ENCODE peak calls at places on chromosomes 16 and 17, in nine cellular contexts. B is heart left ventricle, K is D721Med, Q is body of pancreas, H is GM06990, M is GM20000, V is HepG2, O is foreskin fibroblast, S is WTC11. X is an unnamed sample.

GRCh38 chr16:84065536-84066132 is 23.0 kb upstream of the SLC38A8 start:
- DNase-seq in B (no peak), K (no peak), Q (peak), H (no peak), M (peak), V (peak), O (peak), S (peak), X (peak)

GRCh38 chr16:27651299-27651698 is 101.4 kb downstream of the KATNIP start:
- DNase-seq in B (no peak), K (no peak), Q (no peak), H (no peak), M (no peak), V (no peak), O (no peak), S (no peak), X (no peak)

GRCh38 chr16:13945734-13946490 is 26.0 kb downstream of the ERCC4 start:
- DNase-seq in B (no peak), K (no peak), Q (no peak), H (no peak), M (no peak), V (peak), O (no peak), S (no peak), X (no peak)

GRCh38 chr17:39781028-39781800 is 43.5 kb downstream of the GRB7 start:
- DNase-seq in B (no peak), K (no peak), Q (no peak), H (no peak), M (no peak), V (no peak), O (no peak), S (no peak), X (no peak)

GRCh38 chr16:30747331-30747730 is 894 bp upstream of the PHKG2 start:
- DNase-seq in B (no peak), K (no peak), Q (no peak), H (no peak), M (no peak), V (no peak), O (peak), S (no peak), X (no peak)

GRCh38 chr17:82406131-82406671 is 11.9 kb upstream of the HEXD start:
- DNase-seq in B (no peak), K (no peak), Q (no peak), H (no peak), M (no peak), V (no peak), O (no peak), S (no peak), X (no peak)

GRCh38 chr16:31129568-31130335 is 5.8 kb downstream of the PRSS8 start:
- DNase-seq in B (peak), K (no peak), Q (peak), H (no peak), M (no peak), V (no peak), O (no peak), S (no peak), X (no peak)

GRCh38 chr17:58335061-58335731 is 6.6 kb upstream of the TSPOAP1 start:
- DNase-seq in B (no peak), K (peak), Q (no peak), H (peak), M (no peak), V (no peak), O (no peak), S (peak), X (no peak)

GRCh38 chr17:13465678-13466077 is 136.1 kb downstream of the HS3ST3A1 start:
- DNase-seq in B (no peak), K (no peak), Q (no peak), H (no peak), M (no peak), V (no peak), O (no peak), S (no peak), X (no peak)

GRCh38 chr16:31352344-31353115 is 2.4 kb upstream of the ITGAX start:
- DNase-seq in B (no peak), K (no peak), Q (no peak), H (peak), M (no peak), V (no peak), O (no peak), S (no peak), X (no peak)

GRCh38 chr17:35025541-35025940 is 38.0 kb downstream of the RFFL start:
- DNase-seq in B (no peak), K (no peak), Q (no peak), H (no peak), M (no peak), V (no peak), O (no peak), S (no peak), X (no peak)

GRCh38 chr17:62718420-62718819 is 89.7 kb downstream of the MARCHF10 start:
- DNase-seq in B (no peak), K (no peak), Q (no peak), H (no peak), M (no peak), V (no peak), O (no peak), S (no peak), X (no peak)

GRCh38 chr16:4537376-4538066 is 1.1 kb downstream of the CDIP1 start:
- DNase-seq in B (no peak), K (no peak), Q (peak), H (no peak), M (no peak), V (no peak), O (no peak), S (peak), X (peak)

GRCh38 chr17:79410681-79411080 is 200.2 kb downstream of the RBFOX3 start:
- DNase-seq in B (no peak), K (no peak), Q (no peak), H (no peak), M (no peak), V (no peak), O (no peak), S (no peak), X (no peak)

GRCh38 chr16:30119428-30119827 is 3.6 kb downstream of the MAPK3 start:
- DNase-seq in B (no peak), K (no peak), Q (no peak), H (no peak), M (no peak), V (no peak), O (no peak), S (no peak), X (no peak)

GRCh38 chr17:4180791-4181190 is 37.8 kb downstream of the CYB5D2 start:
- DNase-seq in B (peak), K (no peak), Q (no peak), H (no peak), M (no peak), V (no peak), O (no peak), S (no peak), X (no peak)

GRCh38 chr17:78717431-78717980 is 64.6 kb downstream of the CYTH1 start:
- DNase-seq in B (no peak), K (no peak), Q (peak), H (no peak), M (no peak), V (peak), O (peak), S (no peak), X (no peak)

GRCh38 chr17:39349246-39349645 is 52.2 kb downstream of the FBXL20 start:
- DNase-seq in B (no peak), K (no peak), Q (no peak), H (no peak), M (no peak), V (no peak), O (no peak), S (no peak), X (no peak)

GRCh38 chr17:32859857-32860525 is 16.9 kb downstream of the MYO1D start:
- DNase-seq in B (no peak), K (no peak), Q (no peak), H (no peak), M (peak), V (no peak), O (no peak), S (no peak), X (no peak)

GRCh38 chr16:30006095-30006473 is 4.7 kb downstream of the DOC2A start:
- DNase-seq in B (no peak), K (no peak), Q (no peak), H (no peak), M (no peak), V (no peak), O (no peak), S (no peak), X (no peak)

GRCh38 chr16:79301036-79301435 is 299.5 kb downstream of the MAF start:
- DNase-seq in B (no peak), K (no peak), Q (no peak), H (no peak), M (no peak), V (no peak), O (no peak), S (no peak), X (no peak)

GRCh38 chr17:43521389-43521788 is 24.8 kb downstream of the ETV4 start:
- DNase-seq in B (no peak), K (no peak), Q (no peak), H (no peak), M (no peak), V (no peak), O (no peak), S (no peak), X (no peak)

GRCh38 chr17:70636517-70637133 is 467.3 kb downstream of the KCNJ2 start:
- DNase-seq in B (no peak), K (no peak), Q (no peak), H (no peak), M (peak), V (peak), O (peak), S (no peak), X (peak)

GRCh38 chr16:54507091-54507490 is 220.5 kb upstream of the IRX3 start:
- DNase-seq in B (no peak), K (no peak), Q (no peak), H (no peak), M (no peak), V (no peak), O (no peak), S (no peak), X (no peak)

GRCh38 chr16:2852003-2852730 is 5.8 kb downstream of the PRSS22 start:
- DNase-seq in B (no peak), K (peak), Q (no peak), H (no peak), M (no peak), V (no peak), O (no peak), S (no peak), X (no peak)

GRCh38 chr16:48635199-48635718 is 25.3 kb upstream of the N4BP1 start:
- DNase-seq in B (no peak), K (no peak), Q (no peak), H (no peak), M (no peak), V (no peak), O (no peak), S (no peak), X (no peak)

GRCh38 chr16:65779196-65779595 is 587.3 kb upstream of the CDH5 start:
- DNase-seq in B (no peak), K (no peak), Q (no peak), H (no peak), M (no peak), V (no peak), O (no peak), S (no peak), X (no peak)

GRCh38 chr17:8152981-8153549 is 861 bp upstream of the PER1 start:
- DNase-seq in B (no peak), K (no peak), Q (no peak), H (no peak), M (no peak), V (no peak), O (no peak), S (no peak), X (no peak)

GRCh38 chr17:13756763-13757162 is 155.0 kb upstream of the HS3ST3A1 start:
- DNase-seq in B (no peak), K (no peak), Q (no peak), H (no peak), M (no peak), V (no peak), O (no peak), S (no peak), X (no peak)

GRCh38 chr17:7221281-7222092 is 1.7 kb downstream of the ACADVL start:
- DNase-seq in B (no peak), K (no peak), Q (no peak), H (no peak), M (no peak), V (no peak), O (no peak), S (no peak), X (no peak)

GRCh38 chr17:32445075-32445427 is 741 bp downstream of the PSMD11 start:
- DNase-seq in B (peak), K (no peak), Q (no peak), H (no peak), M (no peak), V (peak), O (peak), S (peak), X (no peak)

GRCh38 chr16:66426112-66427035 is 721 bp upstream of the BEAN1 start:
- DNase-seq in B (no peak), K (no peak), Q (no peak), H (no peak), M (no peak), V (no peak), O (no peak), S (no peak), X (no peak)

GRCh38 chr16:89314357-89314756 is 96.9 kb downstream of the ZNF778 start:
- DNase-seq in B (no peak), K (no peak), Q (no peak), H (no peak), M (no peak), V (no peak), O (no peak), S (no peak), X (no peak)

GRCh38 chr17:56203430-56203829 is 50.2 kb downstream of the ANKFN1 start:
- DNase-seq in B (no peak), K (no peak), Q (no peak), H (peak), M (no peak), V (peak), O (no peak), S (no peak), X (no peak)

GRCh38 chr17:83177611-83178532 is 98.5 kb downstream of the METRNL start:
- DNase-seq in B (no peak), K (no peak), Q (peak), H (no peak), M (no peak), V (no peak), O (no peak), S (peak), X (no peak)

GRCh38 chr17:20087538-20088250 is 78.5 kb downstream of the SPECC1 start:
- DNase-seq in B (no peak), K (no peak), Q (no peak), H (no peak), M (no peak), V (no peak), O (no peak), S (no peak), X (no peak)

GRCh38 chr16:30183961-30184429 is 593 bp downstream of the CORO1A start:
- DNase-seq in B (peak), K (no peak), Q (peak), H (peak), M (peak), V (no peak), O (no peak), S (no peak), X (no peak)

GRCh38 chr17:81184596-81184995 is 18.6 kb upstream of the AATK start:
- DNase-seq in B (no peak), K (no peak), Q (no peak), H (no peak), M (no peak), V (no peak), O (no peak), S (peak), X (no peak)

GRCh38 chr16:56851671-56852400 is 13.2 kb upstream of the SLC12A3 start:
- DNase-seq in B (no peak), K (no peak), Q (no peak), H (no peak), M (no peak), V (peak), O (peak), S (peak), X (no peak)
- TF ChIP-seq CTCF in B (no peak), K (peak), Q (peak), H (peak), M (no peak), V (peak), O (peak), S (no peak), X (peak)

GRCh38 chr17:45048795-45049563 is 2.5 kb downstream of the DCAKD start:
- DNase-seq in B (no peak), K (no peak), Q (no peak), H (no peak), M (no peak), V (peak), O (no peak), S (no peak), X (no peak)
- TF ChIP-seq CTCF in B (no peak), K (peak), Q (no peak), H (peak), M (peak), V (no peak), O (peak), S (no peak), X (peak)

GRCh38 chr17:75077490-75078096 is 10.2 kb upstream of the SLC16A5 start:
- DNase-seq in B (peak), K (no peak), Q (peak), H (peak), M (peak), V (no peak), O (no peak), S (peak), X (no peak)

GRCh38 chr17:75079023-75079373 is 8.8 kb upstream of the SLC16A5 start:
- DNase-seq in B (no peak), K (no peak), Q (no peak), H (no peak), M (no peak), V (no peak), O (no peak), S (no peak), X (no peak)

GRCh38 chr17:75077072-75077489 is 10.7 kb upstream of the SLC16A5 start:
- DNase-seq in B (no peak), K (no peak), Q (no peak), H (no peak), M (no peak), V (peak), O (no peak), S (peak), X (no peak)

GRCh38 chr17:75075597-75076253 is 12.0 kb upstream of the SLC16A5 start:
- DNase-seq in B (no peak), K (no peak), Q (no peak), H (no peak), M (no peak), V (no peak), O (no peak), S (no peak), X (no peak)

GRCh38 chr17:75078097-75079022 is 9.4 kb upstream of the SLC16A5 start:
- DNase-seq in B (no peak), K (no peak), Q (peak), H (peak), M (peak), V (no peak), O (peak), S (no peak), X (no peak)
- TF ChIP-seq CTCF in B (no peak), K (no peak), Q (no peak), H (no peak), M (no peak), V (no peak), O (no peak), S (no peak), X (no peak)

GRCh38 chr16:1379054-1379862 is 27.5 kb downstream of the GNPTG start:
- DNase-seq in B (peak), K (peak), Q (peak), H (peak), M (peak), V (peak), O (peak), S (peak), X (peak)

GRCh38 chr16:1378087-1378803 is 26.5 kb downstream of the GNPTG start:
- DNase-seq in B (no peak), K (no peak), Q (no peak), H (no peak), M (no peak), V (no peak), O (no peak), S (no peak), X (no peak)

GRCh38 chr16:1380195-1380594 is 28.5 kb downstream of the GNPTG start:
- DNase-seq in B (no peak), K (no peak), Q (no peak), H (no peak), M (no peak), V (no peak), O (no peak), S (no peak), X (no peak)

GRCh38 chr16:1378804-1379053 is 27.0 kb downstream of the GNPTG start:
- DNase-seq in B (no peak), K (no peak), Q (no peak), H (no peak), M (no peak), V (no peak), O (no peak), S (no peak), X (no peak)

DNA sequence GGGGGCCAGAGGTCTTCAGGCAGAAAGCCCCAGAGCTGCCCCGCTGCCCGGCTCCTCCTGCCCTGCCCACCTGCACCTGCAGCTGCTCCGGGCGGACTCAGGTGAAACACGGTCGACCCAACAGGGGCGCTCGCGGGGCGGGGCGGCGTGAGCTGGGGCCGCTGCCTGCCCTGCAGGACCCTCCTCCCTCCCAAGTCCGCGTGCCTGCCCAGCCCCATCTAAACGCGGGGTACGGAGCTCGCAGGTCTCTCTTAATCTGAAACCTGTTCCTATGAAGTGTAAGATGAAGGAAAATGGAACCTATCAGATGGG is 28.1 kb downstream of the GNPTG start:
- DNase-seq in B (no peak), K (no peak), Q (no peak), H (peak), M (no peak), V (peak), O (no peak), S (peak), X (no peak)
- TF ChIP-seq CTCF in B (no peak), K (no peak), Q (no peak), H (no peak), M (no peak), V (peak), O (no peak), S (no peak), X (no peak)

DNA sequence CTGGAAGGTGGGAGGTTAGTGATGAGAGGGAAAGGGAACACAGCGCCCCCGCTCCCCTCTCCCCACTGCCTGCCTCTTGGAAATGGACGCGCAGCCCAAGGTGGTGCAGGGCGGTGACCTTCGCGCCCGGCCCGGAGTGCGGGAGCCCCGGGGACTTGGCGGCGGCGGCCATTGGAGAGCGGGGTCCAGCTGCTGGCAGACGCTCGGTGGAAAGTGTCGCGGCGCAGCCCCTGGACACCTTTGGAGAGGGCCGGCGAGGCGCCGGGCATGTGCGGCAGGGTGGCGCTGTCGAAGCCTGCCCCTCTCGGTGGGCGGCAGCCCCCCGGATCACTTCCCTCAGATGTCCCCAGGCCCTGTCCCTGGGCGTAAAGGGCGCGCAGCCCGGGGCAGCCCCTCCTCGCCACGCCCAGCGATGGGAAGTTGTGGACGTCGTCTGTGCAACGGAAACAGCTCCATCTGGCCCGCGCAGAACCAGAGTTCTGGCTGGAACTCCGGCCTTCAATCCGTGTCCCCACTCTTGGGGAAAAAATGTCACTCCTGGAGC is 16.7 kb downstream of the SALL1 start:
- DNase-seq in B (no peak), K (no peak), Q (no peak), H (no peak), M (no peak), V (no peak), O (no peak), S (peak), X (peak)
- TF ChIP-seq CTCF in B (no peak), K (no peak), Q (no peak), H (no peak), M (no peak), V (no peak), O (no peak), S (no peak), X (no peak)

DNA sequence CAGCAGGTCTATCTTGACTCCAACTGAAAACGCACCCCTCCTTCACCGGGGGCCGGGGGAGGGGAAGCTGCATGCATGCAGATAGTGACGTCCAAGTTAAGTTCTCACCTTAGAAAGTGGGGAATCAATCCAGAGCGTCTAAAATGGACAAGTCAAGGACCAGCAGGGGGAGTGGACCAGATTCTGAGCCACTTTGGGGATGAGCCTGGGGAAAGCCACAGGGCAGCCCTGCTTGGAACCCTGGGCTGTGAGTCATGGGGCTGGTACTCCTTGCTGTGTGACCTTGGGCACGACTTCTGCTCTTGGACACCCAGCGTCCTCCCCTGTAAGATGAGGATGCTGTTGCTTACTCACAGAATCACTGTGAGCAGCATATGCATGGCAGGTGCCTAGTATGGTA is 9.1 kb downstream of the TNFRSF13B start:
- DNase-seq in B (no peak), K (no peak), Q (no peak), H (no peak), M (no peak), V (no peak), O (peak), S (no peak), X (no peak)
- TF ChIP-seq CTCF in B (no peak), K (no peak), Q (no peak), H (peak), M (no peak), V (no peak), O (peak), S (no peak), X (no peak)